ENCODE peak calls at places on chromosome 20, in five cellular contexts. K is RPMI7951, I is head of caudate nucleus, Q is stromal cell of bone marrow, T is right atrium auricular region. E is an unnamed sample.
A peak's percentile ranks its signal among the peaks of the same experiment; 100 is the strongest.

GRCh38 chr20:19737025-19737424 is 21.0 kb upstream of the RIN2 start:
- DNase-seq in K (peak; percentile 62), I (no peak), Q (peak; percentile 66), T (no peak), E (peak; percentile 74)

GRCh38 chr20:1357921-1358671 is 29.2 kb upstream of the SDCBP2 start:
- DNase-seq in K (peak; percentile 82), I (no peak), Q (no peak), T (no peak), E (peak; percentile 80)

GRCh38 chr20:35226775-35227681 is 538 bp downstream of the MMP24 start:
- DNase-seq in K (peak; percentile 49), I (peak; percentile 33), Q (no peak), T (no peak), E (peak; percentile 18)

GRCh38 chr20:17966432-17967312 is 1.9 kb downstream of the SNX5 start:
- DNase-seq in K (peak; percentile 62), I (no peak), Q (no peak), T (no peak), E (peak; percentile 60)

GRCh38 chr20:15739056-15739455 is 834.2 kb downstream of the KIF16B start:
- DNase-seq in K (no peak), I (no peak), Q (no peak), T (no peak), E (no peak)

GRCh38 chr20:40688129-40689099 is 622 bp downstream of the MAFB start:
- DNase-seq in K (no peak), I (no peak), Q (no peak), T (no peak), E (no peak)

GRCh38 chr20:17833036-17833674 is 133.4 kb downstream of the BANF2 start:
- DNase-seq in K (peak; percentile 56), I (no peak), Q (no peak), T (no peak), E (no peak)

GRCh38 chr20:14566505-14566904 is 229.1 kb upstream of the FLRT3 start:
- DNase-seq in K (no peak), I (no peak), Q (peak; percentile 82), T (no peak), E (peak; percentile 95)

GRCh38 chr20:37920270-37920669 is 17.3 kb downstream of the VSTM2L start:
- DNase-seq in K (no peak), I (no peak), Q (no peak), T (no peak), E (no peak)

GRCh38 chr20:59084041-59084841 is 41.7 kb upstream of the PRELID3B start:
- DNase-seq in K (no peak), I (no peak), Q (no peak), T (no peak), E (no peak)

GRCh38 chr20:39699331-39699730 is 737.2 kb downstream of the DHX35 start:
- DNase-seq in K (no peak), I (no peak), Q (no peak), T (no peak), E (no peak)

GRCh38 chr20:54167909-54168872 is 5.6 kb downstream of the CYP24A1 start:
- DNase-seq in K (peak; percentile 37), I (no peak), Q (no peak), T (no peak), E (peak; percentile 30)

GRCh38 chr20:33684533-33685327 is 1.5 kb downstream of the E2F1 start:
- DNase-seq in K (no peak), I (no peak), Q (no peak), T (no peak), E (no peak)

E was measured in LHCN-M2.